ENCODE peak calls at places on chromosomes 2 and 18, in seven cellular contexts. P is GM23248, T is fibroblast of lung, I is K562, H is hepatocyte, M is SK-N-SH, D is mammary epithelial cell. J is an unnamed sample.

GRCh38 chr2:25311866-25312575 is 29.7 kb downstream of the DNMT3A start:
- DNase-seq in P (no peak), T (no peak), I (peak; percentile 49), H (no peak), M (no peak), D (no peak), J (no peak)

GRCh38 chr2:2422621-2423020 is 91.5 kb upstream of the MYT1L start:
- DNase-seq in P (no peak), T (no peak), I (no peak), H (no peak), M (no peak), D (no peak), J (no peak)

GRCh38 chr2:24123212-24124002 is at the start of the genes FAM228B and PFN4:
- DNase-seq in P (peak; percentile 88), T (peak; percentile 81), I (peak; percentile 90), H (peak; percentile 92), M (peak; percentile 96), D (peak; percentile 77), J (peak; percentile 86)

GRCh38 chr2:168346725-168347477 is 99.5 kb upstream of the STK39 start:
- DNase-seq in P (peak; percentile 85), T (peak; percentile 74), I (peak; percentile 69), H (peak; percentile 84), M (peak; percentile 69), D (peak; percentile 52), J (peak; percentile 86)

GRCh38 chr2:109284816-109285215 is 155.8 kb downstream of the SH3RF3 start:
- DNase-seq in P (peak; percentile 37), T (peak; percentile 86), I (no peak), H (peak; percentile 25), M (peak; percentile 79), D (no peak), J (no peak)

GRCh38 chr2:121790276-121790956 is 35.0 kb downstream of the TSN start:
- DNase-seq in P (peak; percentile 94), T (peak; percentile 70), I (no peak), H (peak; percentile 73), M (no peak), D (peak; percentile 87), J (no peak)

GRCh38 chr18:7459851-7460774 is 107.0 kb upstream of the PTPRM start:
- DNase-seq in P (peak; percentile 33), T (no peak), I (no peak), H (peak; percentile 68), M (no peak), D (no peak), J (peak; percentile 18)

GRCh38 chr2:73859721-73860586 is 31.2 kb downstream of the STAMBP start:
- DNase-seq in P (peak; percentile 91), T (peak; percentile 82), I (peak; percentile 35), H (peak; percentile 51), M (no peak), D (peak; percentile 87), J (no peak)

GRCh38 chr2:212892193-212892592 is 259.2 kb downstream of the IKZF2 start:
- DNase-seq in P (peak; percentile 63), T (peak; percentile 67), I (no peak), H (peak; percentile 18), M (peak; percentile 34), D (peak; percentile 59), J (peak; percentile 50)

GRCh38 chr2:174760845-174761473 is 3.3 kb downstream of the CHRNA1 start:
- DNase-seq in P (no peak), T (no peak), I (no peak), H (no peak), M (no peak), D (no peak), J (no peak)

GRCh38 chr2:184543832-184544231 is 54.5 kb upstream of the ZNF804A start:
- DNase-seq in P (no peak), T (no peak), I (no peak), H (no peak), M (no peak), D (no peak), J (no peak)

GRCh38 chr2:64331430-64331700 is 122.6 kb upstream of the LGALSL start:
- DNase-seq in P (no peak), T (no peak), I (no peak), H (no peak), M (no peak), D (no peak), J (peak; percentile 74)

GRCh38 chr2:111896007-111896406 is 2.4 kb upstream of the MERTK start:
- DNase-seq in P (no peak), T (no peak), I (peak; percentile 44), H (no peak), M (no peak), D (no peak), J (no peak)

GRCh38 chr2:172836386-172837200 is 100.9 kb downstream of the RAPGEF4 start:
- DNase-seq in P (peak; percentile 79), T (no peak), I (no peak), H (no peak), M (no peak), D (peak; percentile 96), J (no peak)

GRCh38 chr2:190843874-190844699 is 36.5 kb upstream of the GLS start:
- DNase-seq in P (peak; percentile 84), T (no peak), I (no peak), H (no peak), M (no peak), D (peak; percentile 96), J (no peak)

GRCh38 chr2:162874412-162874811 is 35.8 kb upstream of the KCNH7 start:
- DNase-seq in P (no peak), T (no peak), I (no peak), H (no peak), M (no peak), D (no peak), J (no peak)

GRCh38 chr2:19651466-19651865 is 250.3 kb downstream of the TTC32 start:
- DNase-seq in P (no peak), T (peak; percentile 46), I (no peak), H (no peak), M (no peak), D (no peak), J (no peak)

GRCh38 chr18:79805211-79805862 is 7.6 kb downstream of the KCNG2 start:
- DNase-seq in P (no peak), T (no peak), I (no peak), H (no peak), M (no peak), D (no peak), J (no peak)

GRCh38 chr2:195898505-195898904 is 170.1 kb downstream of the DNAH7 start:
- DNase-seq in P (peak; percentile 98), T (peak; percentile 100), I (no peak), H (peak; percentile 82), M (peak; percentile 65), D (peak; percentile 81), J (no peak)

GRCh38 chr2:20543579-20543887 is 96.7 kb downstream of the RHOB start:
- DNase-seq in P (no peak), T (peak; percentile 48), I (no peak), H (no peak), M (no peak), D (no peak), J (no peak)

GRCh38 chr2:167294031-167294774 is 405.9 kb downstream of the XIRP2 start:
- DNase-seq in P (peak; percentile 33), T (peak; percentile 58), I (no peak), H (peak; percentile 35), M (peak; percentile 67), D (peak; percentile 4), J (peak; percentile 68)

GRCh38 chr2:21650566-21650965 is 526.8 kb downstream of the TDRD15 start:
- DNase-seq in P (no peak), T (no peak), I (no peak), H (no peak), M (no peak), D (no peak), J (no peak)

GRCh38 chr18:51273435-51273834 is 76.0 kb upstream of the MEX3C start:
- DNase-seq in P (no peak), T (no peak), I (no peak), H (peak; percentile 28), M (no peak), D (no peak), J (no peak)

GRCh38 chr2:146128216-146128615 is 1608.3 kb upstream of the ZEB2 start:
- DNase-seq in P (no peak), T (no peak), I (no peak), H (no peak), M (no peak), D (no peak), J (no peak)

GRCh38 chr2:224922142-224922727 is 120.0 kb downstream of the DOCK10 start:
- DNase-seq in P (no peak), T (no peak), I (no peak), H (no peak), M (no peak), D (no peak), J (no peak)

GRCh38 chr2:88187927-88188326 is 17.8 kb downstream of the THNSL2 start:
- DNase-seq in P (no peak), T (no peak), I (peak; percentile 20), H (no peak), M (no peak), D (peak; percentile 29), J (peak; percentile 53)

GRCh38 chr2:235695602-235695895 is 201.7 kb downstream of the AGAP1 start:
- DNase-seq in P (no peak), T (no peak), I (no peak), H (no peak), M (no peak), D (no peak), J (no peak)
- H4K20me1 ChIP-seq in P (peaks cover 1% of the 10 kb centered on the region), T (no peaks in the 10 kb centered on the region), I (peaks cover 53% of the 10 kb centered on the region), H (peaks cover 6% of the 10 kb centered on the region), M (peaks cover 22% of the 10 kb centered on the region), D (no peaks in the 10 kb centered on the region), J (peaks cover 68% of the 10 kb centered on the region)

DNA sequence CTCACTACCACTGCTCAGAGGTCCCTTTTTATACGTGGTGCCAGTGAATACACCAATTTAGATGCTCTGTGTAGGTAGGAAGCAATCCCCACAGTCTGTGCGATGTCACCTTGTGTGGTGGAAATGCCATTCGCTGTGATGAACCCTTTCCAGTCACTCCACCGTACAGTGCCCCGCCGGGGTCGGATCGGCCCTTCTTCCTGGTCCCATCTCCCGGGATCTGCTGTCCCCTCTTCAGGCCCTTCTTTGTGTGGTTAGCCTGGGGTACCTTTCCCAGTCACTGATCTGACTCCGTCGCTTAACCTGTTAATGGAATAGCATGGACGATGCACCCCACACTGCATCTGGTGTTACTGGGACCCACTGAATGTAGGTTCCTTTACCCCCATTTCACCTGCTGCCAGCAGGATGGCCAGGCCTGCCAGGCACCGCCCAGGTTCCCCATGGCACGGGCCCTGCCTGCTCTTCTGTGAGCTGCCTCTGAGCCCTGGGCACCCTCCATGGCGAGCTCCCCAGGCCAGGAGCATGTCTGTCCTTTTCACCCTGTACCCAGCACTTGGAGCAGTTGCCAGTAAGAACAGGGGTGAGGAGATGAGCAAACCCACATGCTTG is 18.0 kb downstream of the TWIST2 start:
- DNase-seq in P (peak; percentile 47), T (no peak), I (no peak), H (no peak), M (no peak), D (no peak), J (no peak)
- H3K4me1 ChIP-seq in P (peaks cover 83% of the 10 kb centered on the region), T (peaks cover 51% of the 10 kb centered on the region), I (no peaks in the 10 kb centered on the region), H (peaks cover 49% of the 10 kb centered on the region), M (peaks cover 42% of the 10 kb centered on the region), D (peaks cover 31% of the 10 kb centered on the region), J (peaks cover 17% of the 10 kb centered on the region)

DNA sequence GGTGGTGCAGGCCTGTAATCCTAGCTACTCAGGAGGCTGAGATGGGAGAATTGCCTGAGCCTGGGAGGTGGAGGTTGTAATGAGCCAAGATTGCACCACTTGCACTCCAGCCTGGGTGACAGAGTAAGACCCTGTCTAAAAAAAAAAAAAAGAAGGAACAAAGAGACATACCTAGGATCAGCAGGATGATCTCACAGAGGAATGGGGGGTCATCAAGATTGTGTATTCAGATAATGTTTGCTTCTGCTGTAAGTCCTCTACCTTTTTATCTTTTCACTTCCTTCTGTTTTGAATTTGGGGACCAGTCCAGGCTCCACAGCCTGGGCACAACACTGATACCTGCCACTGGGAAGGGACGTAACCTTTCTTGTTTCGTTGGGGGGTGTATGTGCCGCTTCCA is 53.2 kb downstream of the MAP4K4 start:
- DNase-seq in P (no peak), T (no peak), I (no peak), H (no peak), M (no peak), D (no peak), J (no peak)
- H4K20me1 ChIP-seq in P (peaks cover 33% of the 10 kb centered on the region), T (peaks cover 3% of the 10 kb centered on the region), I (peaks cover 6% of the 10 kb centered on the region), H (peaks cover 69% of the 10 kb centered on the region), M (peaks cover 77% of the 10 kb centered on the region), D (no peaks in the 10 kb centered on the region), J (peaks cover 75% of the 10 kb centered on the region)

GRCh38 chr2:98727758-98728718 is 2.9 kb downstream of the MGAT4A start:
- DNase-seq in P (no peak), T (no peak), I (no peak), H (no peak), M (no peak), D (no peak), J (no peak)
- H3K4me1 ChIP-seq in P (no peaks in the 10 kb centered on the region), T (peaks cover 2% of the 10 kb centered on the region), I (no peaks in the 10 kb centered on the region), H (peaks cover 22% of the 10 kb centered on the region), M (peaks cover 5% of the 10 kb centered on the region), D (peaks cover 14% of the 10 kb centered on the region), J (peaks cover 4% of the 10 kb centered on the region)

J was measured in neural progenitor cell.